ENCODE peak calls at places on chromosome 5, in eight cellular contexts. S is glutamatergic neuron, R is myocyte, E is Calu3, V is foreskin keratinocyte, D is ELR, C is Kasumi-1, Q is bronchial epithelial cell. T is an unnamed sample.

GRCh38 chr5:155129513-155129880 is 115.9 kb downstream of the KIF4B start:
- DNase-seq in S (no peak), R (no peak), E (no peak), V (peak), D (peak), C (no peak), Q (peak), T (peak)

GRCh38 chr5:150119421-150120061 is 33.2 kb upstream of the CSF1R start:
- DNase-seq in S (no peak), R (no peak), E (no peak), V (no peak), D (no peak), C (no peak), Q (no peak), T (no peak)

GRCh38 chr5:114362197-114362976 is 517 bp downstream of the KCNN2 start:
- DNase-seq in S (peak), R (no peak), E (no peak), V (no peak), D (peak), C (no peak), Q (no peak), T (peak)

GRCh38 chr5:763998-764781 is 20.3 kb downstream of the ZDHHC11B start:
- DNase-seq in S (no peak), R (no peak), E (no peak), V (no peak), D (no peak), C (no peak), Q (no peak), T (no peak)

GRCh38 chr5:135458921-135459331 is 6.8 kb upstream of the TIFAB start:
- DNase-seq in S (no peak), R (no peak), E (peak), V (no peak), D (no peak), C (no peak), Q (peak), T (peak)

GRCh38 chr5:63131618-63132285 is 553.1 kb downstream of the LRRC70 start:
- DNase-seq in S (no peak), R (no peak), E (peak), V (peak), D (peak), C (no peak), Q (peak), T (peak)

GRCh38 chr5:179959627-179960026 is 51.9 kb upstream of the TBC1D9B start:
- DNase-seq in S (no peak), R (no peak), E (no peak), V (no peak), D (no peak), C (no peak), Q (peak), T (no peak)

GRCh38 chr5:150278916-150279315 is 10.7 kb downstream of the CAMK2A start:
- DNase-seq in S (no peak), R (peak), E (no peak), V (peak), D (peak), C (no peak), Q (no peak), T (peak)

GRCh38 chr5:127995556-127995955 is 88.0 kb upstream of the SLC12A2 start:
- DNase-seq in S (no peak), R (no peak), E (no peak), V (no peak), D (no peak), C (no peak), Q (no peak), T (no peak)

GRCh38 chr5:20360243-20360642 is 372.2 kb upstream of the CDH18 start:
- DNase-seq in S (no peak), R (peak), E (no peak), V (no peak), D (no peak), C (no peak), Q (no peak), T (no peak)

GRCh38 chr5:5360878-5361520 is 61.5 kb upstream of the ICE1 start:
- DNase-seq in S (no peak), R (no peak), E (no peak), V (no peak), D (no peak), C (no peak), Q (no peak), T (no peak)

GRCh38 chr5:34849253-34849652 is 10.3 kb downstream of the TTC23L start:
- DNase-seq in S (no peak), R (no peak), E (no peak), V (peak), D (peak), C (no peak), Q (no peak), T (no peak)

GRCh38 chr5:134088291-134088690 is 26.2 kb upstream of the TCF7 start:
- DNase-seq in S (no peak), R (peak), E (no peak), V (no peak), D (no peak), C (no peak), Q (no peak), T (no peak)

GRCh38 chr5:132067941-132068808 is 5.4 kb upstream of the CSF2 start:
- DNase-seq in S (no peak), R (no peak), E (no peak), V (no peak), D (no peak), C (no peak), Q (no peak), T (no peak)

GRCh38 chr5:79069488-79070001 is at the start of the genes BHMT2 and DMGDH:
- DNase-seq in S (no peak), R (peak), E (no peak), V (no peak), D (peak), C (no peak), Q (no peak), T (no peak)

GRCh38 chr5:179267671-179268071 is 77.6 kb downstream of the ADAMTS2 start:
- DNase-seq in S (peak), R (no peak), E (no peak), V (no peak), D (peak), C (no peak), Q (no peak), T (no peak)

GRCh38 chr5:108639356-108639755 is 108.3 kb upstream of the FER start:
- DNase-seq in S (no peak), R (no peak), E (no peak), V (no peak), D (no peak), C (no peak), Q (no peak), T (no peak)